ENCODE peak calls at places on chromosomes 16 and 17, in six cellular contexts. Z, H, T, Y, K and X are unnamed samples.

GRCh38 chr16:50202926-50203624 is 50.0 kb downstream of the TENT4B start:
- DNase-seq in Y (no peak), T (peak), Z (no peak), K (peak), H (no peak), X (peak)

GRCh38 chr17:41579484-41580243 is 7.0 kb downstream of the KRT14 start:
- DNase-seq in T (peak), H (peak), Y (peak), K (peak), Z (peak), X (peak)

GRCh38 chr17:82231562-82232321 is 2.9 kb downstream of the SLC16A3 start:
- DNase-seq in Y (peak), T (peak), K (peak), Z (no peak), H (peak), X (no peak)

GRCh38 chr16:1080801-1081733 is 8.5 kb downstream of the SSTR5 start:
- DNase-seq in K (no peak), H (no peak), T (no peak), Y (no peak), Z (no peak), X (no peak)

GRCh38 chr17:79073706-79074088 is 927 bp upstream of the ENGASE start:
- DNase-seq in H (no peak), Z (no peak), K (no peak), T (peak), Y (no peak), X (no peak)

GRCh38 chr16:67246081-67246944 is 968 bp downstream of the FHOD1 start:
- DNase-seq in H (peak), T (peak), K (peak), Z (peak), Y (peak), X (no peak)

GRCh38 chr16:10791048-10791447 is 27.5 kb downstream of the TVP23A start:
- DNase-seq in Y (no peak), K (no peak), Z (no peak), H (no peak), T (no peak), X (no peak)

GRCh38 chr16:30521873-30522641 is 4.3 kb downstream of the ZNF768 start:
- DNase-seq in H (peak), Z (no peak), K (no peak), T (no peak), Y (no peak), X (no peak)

GRCh38 chr17:17628388-17629008 is 37.0 kb upstream of the PEMT start:
- DNase-seq in Y (no peak), T (no peak), H (no peak), K (no peak), Z (no peak), X (no peak)

GRCh38 chr16:4797805-4798252 is 2.7 kb downstream of the SMIM22 start:
- DNase-seq in Y (no peak), H (peak), K (no peak), Z (no peak), T (no peak), X (no peak)

GRCh38 chr17:81572499-81573030 is 20.4 kb upstream of the FAAP100 start:
- DNase-seq in K (no peak), Y (no peak), H (no peak), Z (no peak), T (no peak), X (no peak)

GRCh38 chr17:62611308-62611707 is 16.2 kb upstream of the MRC2 start:
- DNase-seq in H (no peak), Y (no peak), K (no peak), T (no peak), Z (no peak), X (no peak)

GRCh38 chr16:1579214-1579613 is 32.7 kb downstream of the IFT140 start:
- DNase-seq in K (no peak), T (no peak), H (no peak), Y (no peak), Z (no peak), X (no peak)

GRCh38 chr17:73667184-73667959 is 23.1 kb upstream of the SDK2 start:
- DNase-seq in K (no peak), H (no peak), Z (no peak), Y (no peak), T (no peak), X (no peak)

GRCh38 chr17:2975469-2975958 is 87.9 kb downstream of the OR1D5 start:
- DNase-seq in K (peak), T (no peak), Y (no peak), Z (no peak), H (no peak), X (no peak)

GRCh38 chr16:11586856-11587642 is at the start of gene LITAF:
- DNase-seq in T (no peak), K (peak), Y (peak), H (peak), Z (no peak), X (no peak)

GRCh38 chr16:31453255-31454204 is 5.8 kb upstream of the ARMC5 start:
- DNase-seq in T (peak), K (peak), Z (no peak), H (peak), Y (peak), X (no peak)

GRCh38 chr16:426115-426905 is 861 bp downstream of the RAB11FIP3 start:
- DNase-seq in T (no peak), K (peak), H (no peak), Y (peak), Z (no peak), X (no peak)

GRCh38 chr17:38747385-38748328 is 479 bp downstream of the PCGF2 start:
- DNase-seq in H (peak), T (no peak), K (peak), Z (no peak), Y (peak), X (no peak)

GRCh38 chr16:22699356-22699755 is 114.6 kb upstream of the HS3ST2 start:
- DNase-seq in K (no peak), T (no peak), Y (no peak), H (no peak), Z (no peak), X (no peak)

DNA sequence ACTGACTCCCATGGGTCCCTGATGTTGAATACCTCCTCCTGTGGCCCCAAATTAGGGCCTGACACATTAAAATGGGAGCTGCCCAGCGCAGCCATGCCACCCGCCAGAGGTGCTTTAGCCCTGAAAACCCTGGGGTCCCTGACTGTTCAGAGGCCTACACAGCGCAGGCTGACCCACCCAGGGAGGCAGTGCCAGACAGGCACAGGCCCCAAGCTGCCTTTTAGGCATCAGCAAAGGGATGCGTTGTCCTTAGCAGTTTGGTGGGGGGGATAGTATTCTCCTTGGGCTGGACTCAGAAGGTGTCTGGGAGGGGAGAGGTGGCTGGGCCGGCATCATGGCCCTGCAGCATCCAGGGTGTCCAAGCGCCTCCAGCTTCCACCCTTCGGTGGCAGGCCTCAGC is 1.4 kb downstream of the RAPGEFL1 start:
- DNase-seq in Z (no peak), Y (no peak), T (no peak), H (no peak), K (no peak), X (no peak)
- H3K4me3 ChIP-seq in Z (no peak), Y (no peak), T (no peak), H (no peak), K (no peak), X (no peak)

DNA sequence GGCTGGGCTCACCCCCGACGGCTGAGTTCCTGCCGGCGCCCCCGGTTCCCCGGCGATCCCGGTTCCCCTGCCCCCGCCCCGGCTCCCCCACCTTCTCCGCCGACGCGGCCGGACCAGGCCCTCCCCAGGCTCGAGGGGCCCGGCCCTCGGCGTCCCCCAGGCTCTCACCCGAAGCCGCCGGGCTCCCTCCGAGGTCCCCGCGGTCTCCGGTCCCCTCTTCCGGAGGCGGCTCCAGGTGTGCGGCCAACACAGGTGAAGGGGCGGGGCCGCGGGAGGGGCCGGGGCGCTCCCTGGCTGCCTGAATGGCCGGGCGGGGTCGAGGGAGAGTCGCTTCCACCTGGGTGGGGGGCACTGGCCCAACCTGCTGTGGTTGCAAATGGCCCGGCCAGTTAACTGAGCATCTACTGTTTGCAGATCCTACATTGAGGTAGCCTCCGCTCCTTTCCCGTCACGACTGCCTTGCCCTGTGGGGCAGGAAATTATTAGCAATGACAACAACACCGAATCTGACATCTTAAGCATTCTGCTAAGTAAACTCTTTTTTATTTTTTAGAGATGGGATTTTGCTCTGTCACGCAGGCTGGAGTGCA is at the start of gene BICDL2:
- DNase-seq in T (no peak), Z (no peak), Y (no peak), H (peak), K (no peak), X (no peak)
- H3K4me3 ChIP-seq in T (peak), Z (no peak), Y (no peak), H (no peak), K (peak), X (peak)

DNA sequence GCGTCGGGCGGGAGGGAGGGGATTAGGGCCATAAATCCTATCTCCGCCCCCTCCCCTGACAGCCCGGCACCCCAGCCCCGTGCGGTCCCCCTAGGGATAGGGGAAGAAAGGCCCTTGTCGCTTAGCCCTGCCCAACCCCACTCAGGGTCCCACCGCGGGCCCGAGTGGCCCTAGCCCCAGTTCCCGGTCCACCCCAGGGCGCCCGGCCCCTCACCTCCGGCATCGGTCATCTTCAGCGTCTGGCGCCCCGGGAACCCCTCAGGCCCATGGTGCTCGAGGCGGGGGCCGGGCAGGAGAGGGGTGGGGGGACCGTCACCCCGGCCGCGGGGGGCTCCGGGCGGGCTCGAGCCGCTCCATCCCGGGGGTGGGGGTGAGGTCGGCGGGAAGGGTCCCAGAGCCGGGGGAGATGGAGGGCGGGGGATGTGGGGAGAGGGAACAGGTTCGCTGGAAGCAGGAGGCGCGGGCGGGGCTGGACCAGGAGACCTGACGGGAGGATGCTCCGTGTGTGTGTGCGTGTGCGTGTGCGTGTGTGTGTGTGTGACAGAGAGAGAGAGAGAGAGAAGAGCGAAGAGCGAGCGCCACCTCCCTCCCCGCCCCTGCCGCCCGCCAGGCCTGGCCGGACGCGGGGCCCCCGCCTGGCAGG is 536 bp downstream of the SAMD14 start:
- DNase-seq in Y (peak), H (no peak), T (no peak), K (no peak), Z (no peak), X (no peak)
- H3K4me3 ChIP-seq in Y (peak), H (peak), T (peak), K (peak), Z (peak), X (peak)

DNA sequence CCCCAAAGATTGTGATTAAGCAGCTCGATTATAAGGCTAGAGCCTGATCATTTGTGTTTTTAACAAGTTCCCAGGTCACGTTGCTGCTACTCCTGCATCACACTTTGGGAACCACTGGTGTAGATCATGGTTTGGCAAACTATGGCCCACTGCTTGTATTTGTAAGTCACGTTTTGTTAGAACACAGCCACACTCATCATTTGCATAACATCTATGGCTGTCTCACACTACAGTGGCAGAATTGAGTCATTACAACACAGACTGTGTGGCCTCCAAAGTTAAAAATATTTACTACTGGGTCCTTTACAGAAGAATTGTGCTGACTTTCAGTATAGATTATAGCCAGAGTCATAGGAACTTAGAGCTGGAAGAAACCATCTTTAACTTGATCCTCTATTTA is 515.3 kb upstream of the PSMD7 start:
- DNase-seq in Y (no peak), H (no peak), Z (no peak), T (no peak), K (no peak), X (no peak)
- H3K4me3 ChIP-seq in Y (no peak), H (no peak), Z (no peak), T (no peak), K (no peak), X (no peak)